ENCODE peak calls at places on chromosomes 13 and 19, in seven cellular contexts. N is CD8-positive, alpha-beta memory T cell; F is neuronal stem cell; H is naive thymus-derived CD4-positive, alpha-beta T cell; M is SK-N-SH; K is neural progenitor cell; C is small intestine. B is an unnamed sample.

GRCh38 chr13:66329988-66330429 is 900.1 kb downstream of the PCDH9 start:
- DNase-seq in M (no peak), F (no peak), C (no peak), K (no peak), N (no peak), H (no peak), B (no peak)

GRCh38 chr13:46899801-46900200 is 2.9 kb upstream of the HTR2A start:
- DNase-seq in N (no peak), C (no peak), M (no peak), H (no peak), K (no peak), F (no peak), B (no peak)

GRCh38 chr13:36736119-36736726 is 62.4 kb downstream of the SERTM1 start:
- DNase-seq in F (peak; percentile 44), M (peak; percentile 37), H (no peak), C (peak; percentile 41), N (no peak), K (peak; percentile 74), B (peak; percentile 22)

GRCh38 chr19:7506385-7507328 is 9.2 kb upstream of the ZNF358 start:
- DNase-seq in C (peak; percentile 99), F (peak; percentile 77), H (no peak), K (peak; percentile 91), M (peak; percentile 81), N (peak; percentile 16), B (peak; percentile 38)

GRCh38 chr13:20174656-20175405 is 14.0 kb upstream of the GJA3 start:
- DNase-seq in K (no peak), F (no peak), H (no peak), C (peak; percentile 90), N (no peak), M (no peak), B (no peak)

GRCh38 chr13:44051405-44051804 is 171.7 kb downstream of the LACC1 start:
- DNase-seq in H (no peak), M (no peak), N (no peak), C (no peak), F (no peak), K (no peak), B (no peak)

GRCh38 chr19:317710-318508 is 26.7 kb downstream of the MIER2 start:
- DNase-seq in K (no peak), F (no peak), N (no peak), M (no peak), H (no peak), C (no peak), B (no peak)

GRCh38 chr13:101307181-101307701 is 109.1 kb downstream of the NALCN start:
- DNase-seq in C (no peak), H (no peak), K (no peak), M (no peak), F (no peak), N (no peak), B (no peak)

GRCh38 chr13:110233682-110234280 is 73.2 kb downstream of the COL4A1 start:
- DNase-seq in M (no peak), C (no peak), H (no peak), F (no peak), N (no peak), K (no peak), B (no peak)

GRCh38 chr13:21034602-21035190 is 26.7 kb downstream of the LATS2 start:
- DNase-seq in K (peak; percentile 35), C (no peak), H (no peak), F (no peak), N (no peak), M (no peak), B (no peak)

GRCh38 chr13:21106089-21106488 is 44.7 kb upstream of the LATS2 start:
- DNase-seq in C (no peak), K (no peak), N (no peak), H (no peak), F (no peak), M (no peak), B (no peak)

GRCh38 chr19:3516675-3517207 is 10.6 kb downstream of the FZR1 start:
- DNase-seq in M (peak; percentile 56), H (no peak), K (no peak), C (peak; percentile 72), F (no peak), N (peak; percentile 27), B (peak; percentile 62)

GRCh38 chr13:67314405-67314804 is 84.3 kb upstream of the PCDH9 start:
- DNase-seq in H (no peak), K (no peak), C (no peak), M (no peak), F (no peak), N (no peak), B (no peak)

GRCh38 chr19:40687525-40688016 is 2.9 kb downstream of the NUMBL start:
- DNase-seq in H (no peak), K (no peak), F (no peak), N (no peak), M (no peak), C (peak; percentile 25), B (no peak)

GRCh38 chr13:28707629-28708427 is 10.9 kb downstream of the SLC46A3 start:
- DNase-seq in H (no peak), M (no peak), C (peak; percentile 41), N (no peak), K (no peak), F (no peak), B (no peak)

GRCh38 chr13:22880756-22881701 is 299.8 kb upstream of the SGCG start:
- DNase-seq in H (no peak), N (no peak), K (no peak), M (no peak), F (no peak), C (no peak), B (no peak)

GRCh38 chr13:102405499-102406079 is 3.7 kb upstream of the FGF14 start:
- DNase-seq in C (no peak), F (peak; percentile 51), M (no peak), N (no peak), K (peak; percentile 81), H (no peak), B (no peak)

GRCh38 chr19:36149673-36150406 is 2.4 kb downstream of the COX7A1 start:
- DNase-seq in M (no peak), F (no peak), H (no peak), K (no peak), N (no peak), C (no peak), B (no peak)

GRCh38 chr19:17753976-17754375 is 2.7 kb downstream of the FCHO1 start:
- DNase-seq in H (no peak), C (no peak), K (peak; percentile 57), F (no peak), M (no peak), N (no peak), B (no peak)
- H3K27ac ChIP-seq in H (peak overlapping the region; percentile 34), C (no peak overlapping the region), K (no peak overlapping the region), F (no peak overlapping the region), M (no peak overlapping the region), N (no peak overlapping the region), B (peak overlapping the region; percentile 3)

GRCh38 chr13:33452873-33453558 is 167.5 kb upstream of the STARD13 start:
- DNase-seq in F (no peak), N (no peak), K (no peak), C (no peak), M (no peak), H (no peak), B (no peak)
- H3K27ac ChIP-seq in F (no peak overlapping the region), N (no peak overlapping the region), K (no peak overlapping the region), C (no peak overlapping the region), M (no peak overlapping the region), H (no peak overlapping the region), B (no peak overlapping the region)

GRCh38 chr19:19672816-19673215 is 4.2 kb downstream of the ZNF101 start:
- DNase-seq in K (no peak), C (no peak), F (no peak), N (no peak), M (no peak), H (no peak), B (no peak)
- H3K27ac ChIP-seq in K (no peak overlapping the region), C (no peak overlapping the region), F (no peak overlapping the region), N (no peak overlapping the region), M (no peak overlapping the region), H (no peak overlapping the region), B (no peak overlapping the region)

DNA sequence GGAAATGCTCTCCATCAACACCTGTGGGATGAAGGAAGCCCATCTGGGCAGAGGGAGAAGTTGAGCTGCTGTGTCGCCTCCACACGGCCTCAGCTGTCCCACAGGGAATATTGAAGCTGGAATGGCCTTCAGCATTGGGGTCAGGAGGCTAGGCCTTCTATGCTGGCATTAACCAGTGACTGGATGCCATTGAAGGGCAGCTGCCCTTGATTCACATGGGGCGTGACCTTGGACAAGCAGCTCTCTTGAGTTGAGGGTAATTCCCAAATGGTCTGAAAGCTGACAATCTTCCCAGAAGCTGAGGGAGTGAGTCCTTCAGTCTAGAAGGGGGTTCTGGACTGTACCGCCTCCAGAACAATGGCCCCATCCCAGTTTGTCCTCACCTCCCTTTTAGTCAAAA is 6.7 kb downstream of the BCL3 start:
- DNase-seq in F (no peak), C (no peak), M (no peak), K (no peak), H (no peak), N (no peak), B (no peak)
- H3K27ac ChIP-seq in F (no peak overlapping the region), C (peak overlapping the region; percentile 27), M (no peak overlapping the region), K (no peak overlapping the region), H (peak overlapping the region; percentile 97), N (peak overlapping the region; percentile 89), B (peak overlapping the region; percentile 95)

GRCh38 chr19:6103217-6103644 is 7.1 kb downstream of the RFX2 start:
- DNase-seq in K (no peak), N (no peak), C (no peak), H (no peak), M (no peak), F (no peak), B (no peak)
- H3K27ac ChIP-seq in K (no peak overlapping the region), N (no peak overlapping the region), C (no peak overlapping the region), H (no peak overlapping the region), M (peak overlapping the region; percentile 67), F (no peak overlapping the region), B (no peak overlapping the region)

GRCh38 chr13:113203507-113204377 is 4.7 kb downstream of the PCID2 start:
- DNase-seq in M (no peak), N (no peak), C (no peak), K (no peak), F (no peak), H (no peak), B (no peak)
- H3K27ac ChIP-seq in M (no peak overlapping the region), N (no peak overlapping the region), C (no peak overlapping the region), K (no peak overlapping the region), F (no peak overlapping the region), H (no peak overlapping the region), B (no peak overlapping the region)

DNA sequence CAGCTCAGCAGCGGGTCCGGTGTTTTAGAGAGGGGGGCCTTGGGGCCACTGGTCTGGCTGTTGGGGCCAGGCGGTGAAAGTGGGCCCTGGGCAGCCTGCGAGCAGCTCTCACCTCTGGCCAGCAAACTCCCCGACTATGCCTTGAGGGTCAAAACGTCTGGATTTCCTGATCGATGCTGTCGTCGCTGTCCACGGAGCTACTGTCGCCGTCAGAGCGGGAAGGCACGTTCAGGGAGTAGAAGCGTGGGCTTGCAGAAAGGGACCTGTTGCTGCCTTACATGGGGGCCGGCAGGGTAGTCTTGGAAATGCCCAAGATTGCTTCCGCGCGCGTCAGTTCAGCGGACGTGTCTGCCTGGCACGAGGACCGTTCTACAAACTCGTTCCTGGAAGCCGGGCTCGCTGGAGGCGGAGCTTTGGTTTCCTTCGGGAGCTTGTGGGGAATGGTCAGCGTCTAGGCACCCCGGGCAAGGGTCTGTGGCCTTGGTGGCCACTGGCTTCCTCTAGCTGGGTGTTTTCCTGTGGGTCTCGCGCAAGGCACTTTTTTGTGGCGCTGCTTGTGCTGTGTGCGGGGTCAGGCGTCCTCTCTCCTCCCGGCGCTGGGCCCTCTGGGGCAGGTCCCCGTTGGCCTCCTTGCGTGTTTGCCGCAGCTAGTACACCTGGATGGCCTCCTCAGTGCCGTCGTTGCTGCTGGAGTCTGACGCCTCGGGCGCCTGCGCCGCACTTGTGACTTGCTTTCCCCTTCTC is 15.3 kb downstream of the RB1 start:
- DNase-seq in N (no peak), K (no peak), M (no peak), F (no peak), C (peak; percentile 30), H (no peak), B (peak; percentile 38)
- H3K27ac ChIP-seq in N (no peak overlapping the region), K (no peak overlapping the region), M (no peak overlapping the region), F (no peak overlapping the region), C (no peak overlapping the region), H (peak overlapping the region; percentile 23), B (peak overlapping the region; percentile 26)